ENCODE peak calls at places on chromosome 11, in nine cellular contexts. A, F, M, Z, X, W, U, I and V are unnamed samples.
A peak's percentile ranks its signal among the peaks of the same experiment; 100 is the strongest.

GRCh38 chr11:17354070-17354924 is 2.7 kb downstream of the NCR3LG1 start:
- DNase-seq in A (peak; percentile 81), F (no peak), M (peak; percentile 75), Z (peak; percentile 79), X (peak; percentile 78), W (peak; percentile 91), U (peak; percentile 81), I (peak; percentile 91), V (peak; percentile 80)

GRCh38 chr11:63680842-63681207 is 475 bp upstream of the RTN3 start:
- DNase-seq in A (no peak), F (no peak), M (no peak), Z (no peak), X (peak; percentile 15), W (no peak), U (no peak), I (peak; percentile 41), V (no peak)

GRCh38 chr11:88475991-88476418 is 138.5 kb upstream of the CTSC start:
- DNase-seq in A (no peak), F (no peak), M (no peak), Z (no peak), X (no peak), W (peak; percentile 62), U (no peak), I (no peak), V (no peak)

GRCh38 chr11:106088896-106089295 is 11.4 kb downstream of the AASDHPPT start:
- DNase-seq in A (no peak), F (no peak), M (no peak), Z (no peak), X (no peak), W (no peak), U (peak; percentile 42), I (no peak), V (no peak)

GRCh38 chr11:57323503-57324153 is 1.1 kb downstream of the TNKS1BP1 start:
- DNase-seq in A (no peak), F (no peak), M (peak; percentile 39), Z (no peak), X (peak; percentile 49), W (peak; percentile 70), U (peak; percentile 66), I (no peak), V (no peak)

GRCh38 chr11:102007567-102008437 is 39.4 kb upstream of the CFAP300 start:
- DNase-seq in A (peak; percentile 74), F (no peak), M (no peak), Z (no peak), X (peak; percentile 59), W (peak; percentile 86), U (peak; percentile 66), I (peak; percentile 12), V (no peak)

GRCh38 chr11:94018721-94019120 is 2.4 kb upstream of the HEPHL1 start:
- DNase-seq in A (no peak), F (no peak), M (no peak), Z (no peak), X (no peak), W (no peak), U (no peak), I (no peak), V (no peak)

GRCh38 chr11:103618532-103618931 is 417.9 kb upstream of the DDI1 start:
- DNase-seq in A (no peak), F (no peak), M (no peak), Z (no peak), X (no peak), W (peak; percentile 40), U (peak; percentile 47), I (no peak), V (no peak)

GRCh38 chr11:104700609-104701008 is 197.7 kb downstream of the CASP12 start:
- DNase-seq in A (peak; percentile 10), F (no peak), M (no peak), Z (no peak), X (peak; percentile 8), W (peak; percentile 68), U (peak; percentile 60), I (no peak), V (no peak)

GRCh38 chr11:83364500-83365059 is 78.4 kb upstream of the CCDC90B start:
- DNase-seq in A (no peak), F (no peak), M (no peak), Z (no peak), X (no peak), W (no peak), U (no peak), I (no peak), V (no peak)

GRCh38 chr11:117600261-117600783 is 196.7 kb downstream of the DSCAML1 start:
- DNase-seq in A (no peak), F (no peak), M (no peak), Z (no peak), X (no peak), W (no peak), U (no peak), I (no peak), V (no peak)

GRCh38 chr11:119483881-119484371 is 61.0 kb upstream of the THY1 start:
- DNase-seq in A (no peak), F (no peak), M (no peak), Z (no peak), X (no peak), W (no peak), U (no peak), I (no peak), V (no peak)

GRCh38 chr11:9250139-9250582 is 15.0 kb downstream of the DENND5A start:
- DNase-seq in A (peak; percentile 20), F (no peak), M (no peak), Z (no peak), X (no peak), W (no peak), U (no peak), I (peak; percentile 41), V (peak; percentile 75)

GRCh38 chr11:70046089-70046488 is 32.0 kb upstream of the ANO1 start:
- DNase-seq in A (no peak), F (no peak), M (no peak), Z (no peak), X (no peak), W (no peak), U (no peak), I (no peak), V (no peak)

GRCh38 chr11:17439316-17439782 is 37.3 kb downstream of the ABCC8 start:
- DNase-seq in A (peak; percentile 8), F (no peak), M (no peak), Z (no peak), X (peak; percentile 76), W (no peak), U (no peak), I (no peak), V (no peak)

GRCh38 chr11:74138572-74138971 is 32.2 kb downstream of the C2CD3 start:
- DNase-seq in A (peak; percentile 43), F (no peak), M (peak; percentile 26), Z (peak; percentile 38), X (peak; percentile 76), W (peak; percentile 91), U (peak; percentile 89), I (peak; percentile 76), V (no peak)

GRCh38 chr11:130416537-130416896 is 11.9 kb downstream of the ADAMTS8 start:
- DNase-seq in A (no peak), F (no peak), M (no peak), Z (no peak), X (no peak), W (no peak), U (no peak), I (no peak), V (no peak)

GRCh38 chr11:110376711-110377324 is 52.9 kb upstream of the FDX1 start:
- DNase-seq in A (peak; percentile 64), F (peak; percentile 60), M (peak; percentile 85), Z (peak; percentile 85), X (peak; percentile 88), W (peak; percentile 92), U (peak; percentile 91), I (peak; percentile 75), V (peak; percentile 18)

GRCh38 chr11:114668109-114668508 is 10.2 kb upstream of the NXPE2 start:
- DNase-seq in A (peak; percentile 37), F (no peak), M (no peak), Z (no peak), X (no peak), W (no peak), U (no peak), I (no peak), V (no peak)

GRCh38 chr11:32429477-32429876 is 5.9 kb downstream of the WT1 start:
- DNase-seq in A (no peak), F (no peak), M (no peak), Z (no peak), X (no peak), W (no peak), U (no peak), I (no peak), V (no peak)

GRCh38 chr11:6613496-6613895 is 1.5 kb upstream of the TAF10 start:
- DNase-seq in A (no peak), F (no peak), M (no peak), Z (no peak), X (no peak), W (no peak), U (no peak), I (no peak), V (no peak)
- H3K4me1 ChIP-seq in A (peaks cover 2% of the 10 kb centered on the region), F (peaks cover 32% of the 10 kb centered on the region), M (peaks cover 27% of the 10 kb centered on the region), Z (peaks cover 55% of the 10 kb centered on the region), X (peaks cover 18% of the 10 kb centered on the region), W (peaks cover 38% of the 10 kb centered on the region), U (peaks cover 32% of the 10 kb centered on the region), I (peaks cover 15% of the 10 kb centered on the region), V (peaks cover 53% of the 10 kb centered on the region)

GRCh38 chr11:96332236-96332761 is 10.7 kb downstream of the MAML2 start:
- DNase-seq in A (peak; percentile 63), F (no peak), M (no peak), Z (no peak), X (no peak), W (no peak), U (peak; percentile 61), I (no peak), V (no peak)
- H3K4me1 ChIP-seq in A (peaks cover 28% of the 10 kb centered on the region), F (no peaks in the 10 kb centered on the region), M (peaks cover 8% of the 10 kb centered on the region), Z (peaks cover 66% of the 10 kb centered on the region), X (peaks cover 69% of the 10 kb centered on the region), W (peaks cover 62% of the 10 kb centered on the region), U (peaks cover 10% of the 10 kb centered on the region), I (peaks cover 61% of the 10 kb centered on the region), V (peaks cover 4% of the 10 kb centered on the region)

GRCh38 chr11:133940034-133940433 is 16.7 kb downstream of the IGSF9B start:
- DNase-seq in A (no peak), F (no peak), M (no peak), Z (no peak), X (no peak), W (no peak), U (no peak), I (no peak), V (no peak)
- H3K4me1 ChIP-seq in A (no peaks in the 10 kb centered on the region), F (no peaks in the 10 kb centered on the region), M (no peaks in the 10 kb centered on the region), Z (peaks cover 17% of the 10 kb centered on the region), X (no peaks in the 10 kb centered on the region), W (peaks cover 2% of the 10 kb centered on the region), U (no peaks in the 10 kb centered on the region), I (no peaks in the 10 kb centered on the region), V (peaks cover 13% of the 10 kb centered on the region)

GRCh38 chr11:12812849-12813248 is 138.6 kb downstream of the TEAD1 start:
- DNase-seq in A (no peak), F (no peak), M (no peak), Z (no peak), X (no peak), W (no peak), U (no peak), I (peak; percentile 88), V (no peak)
- H3K4me1 ChIP-seq in A (peaks cover 11% of the 10 kb centered on the region), F (peaks cover 75% of the 10 kb centered on the region), M (peaks cover 5% of the 10 kb centered on the region), Z (peaks cover 60% of the 10 kb centered on the region), X (peaks cover 42% of the 10 kb centered on the region), W (peaks cover 71% of the 10 kb centered on the region), U (peaks cover 41% of the 10 kb centered on the region), I (peaks cover 58% of the 10 kb centered on the region), V (peaks cover 51% of the 10 kb centered on the region)

DNA sequence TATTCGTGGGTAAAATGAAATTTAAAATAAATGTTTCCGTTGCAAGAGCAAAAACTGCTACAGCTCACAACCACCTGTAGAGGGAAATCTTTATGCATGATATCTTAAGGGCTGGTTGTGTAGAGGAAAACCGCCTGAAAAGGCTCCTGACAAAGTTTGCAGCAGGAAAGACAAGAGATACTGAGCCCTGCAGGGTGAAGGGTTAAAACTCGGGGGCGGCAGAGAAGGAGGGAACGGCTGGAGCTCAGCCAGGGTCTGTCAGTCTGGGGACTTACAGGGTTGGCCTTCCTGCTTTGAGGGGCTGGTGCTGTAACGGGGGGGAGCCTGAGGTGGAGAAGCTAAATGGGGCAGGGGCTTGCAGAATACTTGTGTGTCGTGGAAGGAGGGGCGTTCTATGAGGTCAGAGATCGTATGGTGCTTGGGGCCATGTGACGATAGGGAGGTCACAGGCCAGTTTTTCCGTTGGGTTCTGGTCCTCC is 122.9 kb upstream of the HSD17B12 start:
- DNase-seq in A (no peak), F (no peak), M (no peak), Z (no peak), X (no peak), W (peak; percentile 29), U (no peak), I (peak; percentile 37), V (no peak)
- H3K4me1 ChIP-seq in A (no peaks in the 10 kb centered on the region), F (peaks cover 5% of the 10 kb centered on the region), M (peaks cover 2% of the 10 kb centered on the region), Z (peaks cover 36% of the 10 kb centered on the region), X (peaks cover 7% of the 10 kb centered on the region), W (peaks cover 11% of the 10 kb centered on the region), U (no peaks in the 10 kb centered on the region), I (peaks cover 14% of the 10 kb centered on the region), V (peaks cover 7% of the 10 kb centered on the region)